ENCODE peak calls at places on chromosomes 4 and X, in eight cellular contexts. T, G, K, H, N, Q, F and D are unnamed samples.

GRCh38 chrX:70034646-70035045 is 15.1 kb downstream of the AWAT2 start:
- DNase-seq in T (no peak), G (no peak), K (no peak), H (no peak), N (no peak), Q (no peak), F (no peak), D (no peak)

GRCh38 chr4:53706422-53707032 is 115.2 kb upstream of the LNX1 start:
- DNase-seq in T (peak), G (no peak), K (no peak), H (no peak), N (peak), Q (no peak), F (peak), D (no peak)

GRCh38 chrX:150765782-150766350 is 72.7 kb downstream of the MTMR1 start:
- DNase-seq in T (no peak), G (no peak), K (no peak), H (no peak), N (no peak), Q (no peak), F (no peak), D (no peak)

GRCh38 chr4:181960384-181960783 is 282.8 kb upstream of the TENM3 start:
- DNase-seq in T (no peak), G (no peak), K (no peak), H (no peak), N (no peak), Q (no peak), F (no peak), D (no peak)

GRCh38 chr4:176575141-176575731 is 217.5 kb downstream of the VEGFC start:
- DNase-seq in T (no peak), G (no peak), K (no peak), H (no peak), N (peak), Q (no peak), F (no peak), D (no peak)

GRCh38 chrX:77014655-77015377 is 432.4 kb upstream of the FGF16 start:
- DNase-seq in T (no peak), G (no peak), K (no peak), H (no peak), N (no peak), Q (no peak), F (peak), D (no peak)

GRCh38 chr4:115145393-115146160 is 32.2 kb upstream of the NDST4 start:
- DNase-seq in T (no peak), G (no peak), K (no peak), H (no peak), N (no peak), Q (no peak), F (no peak), D (no peak)

GRCh38 chrX:39903343-39903742 is 194.4 kb downstream of the BCOR start:
- DNase-seq in T (no peak), G (no peak), K (no peak), H (no peak), N (peak), Q (no peak), F (no peak), D (no peak)

GRCh38 chr4:89434364-89434988 is 126.9 kb upstream of the GPRIN3 start:
- DNase-seq in T (peak), G (no peak), K (no peak), H (no peak), N (peak), Q (no peak), F (peak), D (no peak)

GRCh38 chr4:169621754-169622481 is 1.5 kb downstream of the CLCN3 start:
- DNase-seq in T (no peak), G (no peak), K (no peak), H (no peak), N (peak), Q (no peak), F (peak), D (no peak)

GRCh38 chr4:86918539-86919072 is 16.2 kb upstream of the AFF1 start:
- DNase-seq in T (no peak), G (no peak), K (no peak), H (no peak), N (peak), Q (no peak), F (peak), D (no peak)

GRCh38 chr4:13618212-13618806 is 9.2 kb downstream of the BOD1L1 start:
- DNase-seq in T (no peak), G (no peak), K (no peak), H (no peak), N (no peak), Q (no peak), F (no peak), D (no peak)

GRCh38 chrX:13864264-13864663 is 47.4 kb upstream of the GPM6B start:
- DNase-seq in T (no peak), G (peak), K (no peak), H (no peak), N (peak), Q (no peak), F (no peak), D (no peak)

GRCh38 chr4:125390126-125390525 is 75.4 kb downstream of the FAT4 start:
- DNase-seq in T (no peak), G (no peak), K (no peak), H (no peak), N (peak), Q (no peak), F (no peak), D (no peak)

GRCh38 chrX:29297171-29297800 is 710.0 kb downstream of the IL1RAPL1 start:
- DNase-seq in T (no peak), G (no peak), K (no peak), H (no peak), N (peak), Q (no peak), F (no peak), D (no peak)

GRCh38 chr4:8255698-8256441 is 13.7 kb upstream of the HTRA3 start:
- DNase-seq in T (no peak), G (peak), K (no peak), H (no peak), N (peak), Q (no peak), F (peak), D (no peak)

GRCh38 chr4:44447563-44448504 is 775 bp downstream of the KCTD8 start:
- DNase-seq in T (no peak), G (peak), K (peak), H (no peak), N (no peak), Q (no peak), F (peak), D (peak)

GRCh38 chr4:66404149-66404548 is 733.9 kb upstream of the EPHA5 start:
- DNase-seq in T (no peak), G (no peak), K (no peak), H (no peak), N (no peak), Q (no peak), F (no peak), D (no peak)

GRCh38 chr4:26372525-26373172 is 51.8 kb downstream of the RBPJ start:
- DNase-seq in T (no peak), G (no peak), K (no peak), H (no peak), N (peak), Q (no peak), F (peak), D (no peak)

GRCh38 chrX:110614596-110614995 is 181.0 kb downstream of the CHRDL1 start:
- DNase-seq in T (no peak), G (no peak), K (no peak), H (no peak), N (no peak), Q (no peak), F (no peak), D (no peak)

GRCh38 chrX:108036298-108036973 is 8.4 kb upstream of the VSIG1 start:
- DNase-seq in T (no peak), G (no peak), K (no peak), H (no peak), N (peak), Q (no peak), F (peak), D (no peak)

GRCh38 chrX:69093960-69094935 is 71.0 kb downstream of the PJA1 start:
- DNase-seq in T (peak), G (no peak), K (peak), H (no peak), N (peak), Q (no peak), F (peak), D (no peak)

GRCh38 chrX:17597836-17598434 is 139.4 kb upstream of the SCML1 start:
- DNase-seq in T (no peak), G (no peak), K (peak), H (no peak), N (no peak), Q (no peak), F (no peak), D (peak)

DNA sequence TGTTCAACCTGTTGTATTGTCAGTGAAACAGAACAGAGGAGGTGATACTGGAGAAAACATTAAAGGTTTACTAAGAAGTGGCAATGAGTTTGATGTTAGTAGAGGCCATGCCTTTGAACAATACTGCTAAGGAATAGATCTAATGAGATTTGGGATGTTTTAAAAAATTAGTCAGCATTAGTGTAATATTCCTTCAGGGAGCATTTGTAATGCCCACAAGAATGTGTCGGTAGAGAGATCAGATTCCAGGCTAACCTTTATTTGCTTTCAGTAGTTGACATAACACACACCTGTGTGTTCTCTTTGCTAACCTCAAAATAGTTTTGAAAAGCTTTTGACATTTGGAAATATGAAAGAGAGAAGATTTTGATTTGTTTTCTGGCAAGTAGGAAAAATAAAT is 328.8 kb downstream of the BMPR1B start:
- DNase-seq in T (no peak), G (no peak), K (no peak), H (no peak), N (no peak), Q (no peak), F (no peak), D (no peak)
- TF ChIP-seq POLR2A in T (no peak), G (no peak), K (no peak), H (no peak), N (no peak), Q (no peak), F (no peak), D (no peak)

DNA sequence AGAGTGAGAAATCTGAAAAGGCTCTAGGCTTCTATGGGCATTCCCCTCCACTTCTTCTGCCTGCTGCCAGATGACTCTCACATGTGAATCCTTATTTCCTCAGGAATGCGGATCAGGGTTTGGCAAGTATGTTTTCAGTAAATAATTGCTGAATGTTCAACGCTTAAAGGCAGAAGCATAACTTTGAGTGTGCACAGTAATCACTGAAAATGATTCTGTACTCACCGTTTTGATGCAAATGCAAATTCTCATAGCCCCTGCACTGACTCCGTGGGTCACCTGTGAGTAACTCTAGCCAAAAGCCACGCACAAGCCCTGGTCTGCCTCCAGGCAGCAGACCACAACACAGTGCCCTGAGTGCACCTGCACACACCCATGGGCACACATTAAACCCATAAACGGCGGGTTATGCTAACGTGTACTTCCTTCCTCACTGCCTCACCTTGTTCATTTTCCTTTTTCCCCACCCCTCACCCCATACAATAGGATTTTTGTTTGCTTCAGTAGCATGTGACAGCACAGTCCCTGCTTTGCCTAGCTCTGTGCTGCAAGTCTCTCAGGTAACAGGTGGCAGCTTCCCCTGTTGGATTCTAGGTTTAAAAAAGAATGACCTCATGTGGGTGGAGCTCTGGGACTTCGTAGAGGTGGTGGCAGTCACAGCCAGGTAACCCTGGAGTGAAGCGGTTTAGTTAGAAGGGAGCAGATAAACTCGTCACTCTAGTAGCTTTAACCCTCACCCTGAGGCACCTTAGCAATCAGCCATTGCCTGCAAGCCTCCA is at the start of gene ARHGEF38:
- DNase-seq in T (no peak), G (no peak), K (no peak), H (no peak), N (peak), Q (no peak), F (peak), D (no peak)
- H3K4me3 ChIP-seq in T (no peak), G (peak), K (no peak), H (no peak), N (no peak), Q (no peak), F (no peak), D (no peak)

DNA sequence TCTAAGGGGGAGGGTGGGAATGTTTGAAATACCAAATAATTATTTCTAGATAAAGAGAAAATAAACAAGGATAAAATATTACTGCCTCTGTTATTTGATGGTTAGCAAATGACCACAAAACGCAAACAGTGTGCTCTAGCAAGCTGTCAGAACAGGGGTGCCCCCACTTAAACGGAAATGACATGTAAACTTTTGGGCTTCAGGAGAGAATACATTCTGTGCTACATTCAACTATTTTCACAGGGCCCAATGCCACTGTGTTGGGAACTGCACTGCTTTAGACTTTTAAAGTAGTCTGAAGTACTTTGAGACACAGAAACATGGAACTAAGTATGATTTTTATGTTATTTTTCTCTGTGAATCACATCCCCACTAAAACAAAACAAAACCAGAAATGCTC is 14.1 kb downstream of the CD40LG start:
- DNase-seq in T (no peak), G (no peak), K (no peak), H (no peak), N (no peak), Q (no peak), F (no peak), D (no peak)
- H3K27ac ChIP-seq in T (no peak), G (no peak), K (no peak), H (no peak), N (no peak), Q (no peak), F (no peak), D (no peak)

GRCh38 chrX:38800981-38801845 is at the start of gene MID1IP1:
- DNase-seq in T (peak), G (peak), K (peak), H (peak), N (peak), Q (peak), F (peak), D (peak)
- TF ChIP-seq POLR2A in T (no peak), G (no peak), K (peak), H (no peak), N (peak), Q (peak), F (no peak), D (peak)

DNA sequence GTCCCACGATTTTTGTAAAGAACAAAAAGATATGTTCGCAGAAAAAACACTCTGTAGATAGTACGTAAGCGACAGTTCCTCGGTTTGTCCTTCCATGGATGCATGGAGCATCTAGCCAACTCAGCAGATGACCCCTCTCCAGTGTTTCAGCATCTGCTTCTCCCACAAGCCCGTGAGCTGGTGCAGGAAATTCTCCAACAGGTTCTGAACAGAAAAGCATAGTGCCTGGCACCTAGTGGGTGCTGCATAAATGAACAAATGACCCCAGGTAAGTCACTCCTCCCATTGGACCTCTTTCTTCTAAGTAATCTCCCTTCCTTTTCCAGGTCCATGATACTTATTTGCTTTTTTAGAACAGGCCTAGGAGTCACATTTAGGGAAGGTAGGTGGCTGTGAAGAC is 966 bp upstream of the KIAA0232 start:
- DNase-seq in T (no peak), G (no peak), K (peak), H (no peak), N (no peak), Q (no peak), F (no peak), D (no peak)
- H3K4me3 ChIP-seq in T (peak), G (peak), K (no peak), H (peak), N (peak), Q (peak), F (peak), D (peak)

DNA sequence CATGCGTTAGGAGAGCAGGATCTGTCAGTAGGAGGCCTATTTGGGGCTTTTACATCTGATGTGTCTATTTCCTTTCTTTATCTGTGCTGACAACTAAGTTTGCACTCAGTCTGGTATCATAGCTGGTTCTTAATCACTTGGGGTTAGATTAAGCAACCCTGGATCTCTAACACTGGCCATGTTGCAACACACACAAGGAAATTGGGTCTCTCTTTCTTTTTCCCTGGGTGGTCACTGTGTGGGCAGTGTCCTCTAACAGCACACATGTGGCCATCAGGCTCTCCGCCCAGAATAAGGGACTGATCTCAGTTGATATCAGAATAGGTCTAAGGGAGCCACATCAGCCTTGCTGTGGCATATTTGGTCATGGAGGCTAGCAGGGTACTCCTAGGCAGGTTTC is 38.8 kb downstream of the IGFBP7 start:
- DNase-seq in T (no peak), G (no peak), K (peak), H (no peak), N (peak), Q (no peak), F (no peak), D (no peak)
- H3K27ac ChIP-seq in T (no peak), G (no peak), K (peak), H (no peak), N (peak), Q (no peak), F (peak), D (no peak)